ENCODE peak calls at places on chromosomes 1 and 21, in nine cellular contexts. T, U, I, P, O, B, F, J and X are unnamed samples.

GRCh38 chr1:246153796-246154212 is 353.3 kb downstream of the SMYD3 start:
- DNase-seq in T (no peak), U (no peak), I (peak), P (no peak), O (no peak), B (no peak), F (no peak), J (no peak), X (no peak)

GRCh38 chr1:22575532-22576147 is 12.4 kb downstream of the EPHA8 start:
- DNase-seq in T (no peak), U (no peak), I (no peak), P (no peak), O (no peak), B (no peak), F (no peak), J (no peak), X (no peak)

GRCh38 chr1:39981957-39982356 is 27.0 kb downstream of the MFSD2A start:
- DNase-seq in T (no peak), U (no peak), I (peak), P (peak), O (no peak), B (peak), F (no peak), J (no peak), X (no peak)

GRCh38 chr1:229093258-229093540 is 177.7 kb upstream of the RAB4A start:
- DNase-seq in T (peak), U (no peak), I (no peak), P (no peak), O (no peak), B (no peak), F (no peak), J (no peak), X (no peak)

GRCh38 chr1:97105531-97105930 is 383.9 kb downstream of the PTBP2 start:
- DNase-seq in T (no peak), U (no peak), I (peak), P (no peak), O (no peak), B (no peak), F (no peak), J (no peak), X (no peak)

GRCh38 chr21:43867332-43867703 is 2.3 kb downstream of the AGPAT3 start:
- DNase-seq in T (peak), U (no peak), I (no peak), P (no peak), O (no peak), B (no peak), F (no peak), J (no peak), X (no peak)

GRCh38 chr1:52551476-52552235 is 1.2 kb downstream of the TUT4 start:
- DNase-seq in T (peak), U (peak), I (peak), P (peak), O (peak), B (no peak), F (no peak), J (no peak), X (no peak)

GRCh38 chr21:32921632-32922230 is 104.0 kb upstream of the OLIG2 start:
- DNase-seq in T (peak), U (no peak), I (peak), P (no peak), O (no peak), B (peak), F (no peak), J (no peak), X (no peak)

GRCh38 chr1:153565529-153566374 is at the start of gene S100A2:
- DNase-seq in T (no peak), U (no peak), I (peak), P (peak), O (peak), B (no peak), F (peak), J (peak), X (peak)

GRCh38 chr1:51642739-51643142 is 25.8 kb downstream of the OSBPL9 start:
- DNase-seq in T (no peak), U (no peak), I (peak), P (peak), O (no peak), B (no peak), F (no peak), J (no peak), X (no peak)